ENCODE peak calls at places on chromosomes 1 and 21, in four cellular contexts. One of them, this sample, is unnamed. For H3K27me3 and H3K4me1, the result is how much of the 10 kb centered on the place peaks cover.

GRCh38 chr1:91795601-91796389 is 90.2 kb downstream of the TGFBR3 start:
- DNase-seq in adipocyte: peak
- DNase-seq in GM23248: peak
- DNase-seq in endodermal cell: no peak
- DNase-seq in this sample: no peak

GRCh38 chr1:46418976-46419375 is 24.9 kb downstream of the FAAH start:
- DNase-seq in adipocyte: no peak
- DNase-seq in GM23248: no peak
- DNase-seq in endodermal cell: no peak
- DNase-seq in this sample: no peak

GRCh38 chr1:30867537-30867936 is 41.0 kb downstream of the SDC3 start:
- DNase-seq in adipocyte: no peak
- DNase-seq in GM23248: no peak
- DNase-seq in endodermal cell: no peak
- DNase-seq in this sample: no peak

GRCh38 chr1:227799756-227800155 is 15.7 kb upstream of the PRSS38 start:
- DNase-seq in adipocyte: no peak
- DNase-seq in GM23248: no peak
- DNase-seq in endodermal cell: no peak
- DNase-seq in this sample: no peak

GRCh38 chr1:24257373-24257772 is 61.8 kb upstream of the GRHL3 start:
- DNase-seq in adipocyte: no peak
- DNase-seq in GM23248: no peak
- DNase-seq in endodermal cell: no peak
- DNase-seq in this sample: no peak

GRCh38 chr1:177190308-177190970 is 19.7 kb downstream of the BRINP2 start:
- DNase-seq in adipocyte: no peak
- DNase-seq in GM23248: peak
- DNase-seq in endodermal cell: no peak
- DNase-seq in this sample: no peak

GRCh38 chr1:40703316-40703715 is 11.8 kb downstream of the NFYC start:
- DNase-seq in adipocyte: peak
- DNase-seq in GM23248: peak
- DNase-seq in endodermal cell: no peak
- DNase-seq in this sample: no peak

GRCh38 chr1:96481410-96481809 is 240.2 kb upstream of the PTBP2 start:
- DNase-seq in adipocyte: no peak
- DNase-seq in GM23248: no peak
- DNase-seq in endodermal cell: no peak
- DNase-seq in this sample: no peak

GRCh38 chr1:235932090-235932510 is 65.4 kb upstream of the LYST start:
- DNase-seq in adipocyte: no peak
- DNase-seq in GM23248: no peak
- DNase-seq in endodermal cell: no peak
- DNase-seq in this sample: no peak

GRCh38 chr1:166570954-166571353 is 268.3 kb upstream of the POGK start:
- DNase-seq in adipocyte: no peak
- DNase-seq in GM23248: no peak
- DNase-seq in endodermal cell: no peak
- DNase-seq in this sample: no peak

GRCh38 chr1:154429841-154430611 is 24.9 kb downstream of the IL6R start:
- DNase-seq in adipocyte: no peak
- DNase-seq in GM23248: no peak
- DNase-seq in endodermal cell: no peak
- DNase-seq in this sample: no peak

GRCh38 chr1:115727706-115728249 is 40.7 kb downstream of the CASQ2 start:
- DNase-seq in adipocyte: peak
- DNase-seq in GM23248: peak
- DNase-seq in endodermal cell: peak
- DNase-seq in this sample: peak

GRCh38 chr1:175075572-175076568 is 8.2 kb downstream of the TNN start:
- DNase-seq in adipocyte: peak
- DNase-seq in GM23248: peak
- DNase-seq in endodermal cell: peak
- DNase-seq in this sample: no peak

GRCh38 chr1:46173361-46173856 is 1.5 kb upstream of the TSPAN1 start:
- DNase-seq in adipocyte: no peak
- DNase-seq in GM23248: peak
- DNase-seq in endodermal cell: peak
- DNase-seq in this sample: peak

GRCh38 chr1:145978860-145979745 is 14.6 kb downstream of the POLR3GL start:
- DNase-seq in adipocyte: peak
- DNase-seq in GM23248: peak
- DNase-seq in endodermal cell: peak
- DNase-seq in this sample: peak

GRCh38 chr1:181129771-181130606 is 41.5 kb downstream of the IER5 start:
- DNase-seq in adipocyte: no peak
- DNase-seq in GM23248: no peak
- DNase-seq in endodermal cell: peak
- DNase-seq in this sample: no peak

GRCh38 chr1:194102607-194103006 is 916.2 kb upstream of the B3GALT2 start:
- DNase-seq in adipocyte: peak
- DNase-seq in GM23248: no peak
- DNase-seq in endodermal cell: peak
- DNase-seq in this sample: peak

GRCh38 chr1:175493321-175493998 is 249.9 kb downstream of the TNR start:
- DNase-seq in adipocyte: no peak
- DNase-seq in GM23248: no peak
- DNase-seq in endodermal cell: peak
- DNase-seq in this sample: no peak

GRCh38 chr1:110465038-110465813 is 14.3 kb downstream of the PROK1 start:
- DNase-seq in adipocyte: no peak
- DNase-seq in GM23248: no peak
- DNase-seq in endodermal cell: no peak
- DNase-seq in this sample: no peak

GRCh38 chr1:38667626-38668025 is 191.9 kb downstream of the RRAGC start:
- DNase-seq in adipocyte: no peak
- DNase-seq in GM23248: no peak
- DNase-seq in endodermal cell: no peak
- DNase-seq in this sample: no peak

GRCh38 chr1:1547011-1547410 is 6.6 kb upstream of the TMEM240 start:
- DNase-seq in adipocyte: no peak
- DNase-seq in GM23248: no peak
- DNase-seq in endodermal cell: no peak
- DNase-seq in this sample: no peak

GRCh38 chr21:29238967-29239289 is 59.8 kb upstream of the BACH1 start:
- DNase-seq in adipocyte: peak
- DNase-seq in GM23248: no peak
- DNase-seq in endodermal cell: no peak
- DNase-seq in this sample: peak

DNA sequence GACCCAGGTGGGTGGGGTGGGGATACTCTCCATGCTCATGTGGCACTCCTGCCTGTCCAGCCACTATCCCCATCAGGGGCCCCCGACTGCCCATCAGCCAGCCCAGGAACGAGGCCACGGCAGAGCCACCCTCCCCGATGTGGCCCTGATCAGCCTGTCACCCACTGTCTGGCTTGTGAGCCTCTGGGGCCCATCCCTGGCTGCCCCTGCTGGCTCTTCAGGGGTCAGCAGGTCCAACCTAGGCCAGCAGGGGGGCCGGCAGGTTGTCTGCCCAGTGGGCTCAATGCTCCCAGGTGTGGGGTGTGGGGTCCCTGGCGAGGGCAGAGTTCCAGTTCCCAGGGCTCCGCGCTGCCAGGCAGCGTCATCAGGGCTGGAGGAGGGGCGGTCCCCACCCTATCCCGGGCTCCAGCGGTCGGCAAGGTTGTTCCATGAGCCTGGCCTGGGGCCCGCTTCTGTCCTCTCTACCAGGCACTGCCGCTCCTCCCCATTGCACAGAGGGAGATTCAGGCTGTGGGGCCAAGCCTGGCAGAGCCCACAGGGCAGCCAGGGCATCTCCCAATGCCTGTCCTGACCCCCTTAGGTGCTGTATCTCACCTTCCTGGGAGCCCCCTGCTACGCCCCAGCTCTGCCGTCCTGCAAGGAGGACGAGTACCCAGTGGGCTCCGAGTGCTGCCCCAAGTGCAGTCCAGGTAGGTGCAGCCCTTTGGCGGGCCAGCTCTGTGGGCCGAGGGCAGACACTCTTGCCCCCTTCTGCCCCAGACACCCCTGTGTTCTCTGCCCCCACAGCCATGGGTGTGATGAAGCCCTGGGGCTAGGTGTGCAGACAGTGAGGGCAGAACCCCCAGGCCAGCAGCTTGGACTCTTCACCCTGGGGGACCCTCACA is 1.2 kb downstream of the TNFRSF14 start:
- DNase-seq in adipocyte: no peak
- DNase-seq in GM23248: no peak
- DNase-seq in endodermal cell: no peak
- DNase-seq in this sample: no peak
- H3K27me3 ChIP-seq in adipocyte: under half
- H3K27me3 ChIP-seq in GM23248: under half
- H3K27me3 ChIP-seq in endodermal cell: under half
- H3K27me3 ChIP-seq in this sample: under half

GRCh38 chr1:25768999-25769398 is 31.0 kb upstream of the SELENON start:
- DNase-seq in adipocyte: no peak
- DNase-seq in GM23248: no peak
- DNase-seq in endodermal cell: no peak
- DNase-seq in this sample: no peak
- H3K4me1 ChIP-seq in adipocyte: under half
- H3K4me1 ChIP-seq in GM23248: under half
- H3K4me1 ChIP-seq in endodermal cell: under half
- H3K4me1 ChIP-seq in this sample: under half

GRCh38 chr1:27599605-27600499 is 4.1 kb downstream of the AHDC1 start:
- DNase-seq in adipocyte: no peak
- DNase-seq in GM23248: no peak
- DNase-seq in endodermal cell: peak
- DNase-seq in this sample: no peak

GRCh38 chr1:27597511-27598216 is 6.3 kb downstream of the AHDC1 start:
- DNase-seq in adipocyte: no peak
- DNase-seq in GM23248: no peak
- DNase-seq in endodermal cell: no peak
- DNase-seq in this sample: no peak

GRCh38 chr1:27600500-27601175 is 3.3 kb downstream of the AHDC1 start:
- DNase-seq in adipocyte: peak
- DNase-seq in GM23248: no peak
- DNase-seq in endodermal cell: peak
- DNase-seq in this sample: peak

GRCh38 chr1:27598288-27598687 is 5.7 kb downstream of the AHDC1 start:
- DNase-seq in adipocyte: peak
- DNase-seq in GM23248: peak
- DNase-seq in endodermal cell: peak
- DNase-seq in this sample: peak

DNA sequence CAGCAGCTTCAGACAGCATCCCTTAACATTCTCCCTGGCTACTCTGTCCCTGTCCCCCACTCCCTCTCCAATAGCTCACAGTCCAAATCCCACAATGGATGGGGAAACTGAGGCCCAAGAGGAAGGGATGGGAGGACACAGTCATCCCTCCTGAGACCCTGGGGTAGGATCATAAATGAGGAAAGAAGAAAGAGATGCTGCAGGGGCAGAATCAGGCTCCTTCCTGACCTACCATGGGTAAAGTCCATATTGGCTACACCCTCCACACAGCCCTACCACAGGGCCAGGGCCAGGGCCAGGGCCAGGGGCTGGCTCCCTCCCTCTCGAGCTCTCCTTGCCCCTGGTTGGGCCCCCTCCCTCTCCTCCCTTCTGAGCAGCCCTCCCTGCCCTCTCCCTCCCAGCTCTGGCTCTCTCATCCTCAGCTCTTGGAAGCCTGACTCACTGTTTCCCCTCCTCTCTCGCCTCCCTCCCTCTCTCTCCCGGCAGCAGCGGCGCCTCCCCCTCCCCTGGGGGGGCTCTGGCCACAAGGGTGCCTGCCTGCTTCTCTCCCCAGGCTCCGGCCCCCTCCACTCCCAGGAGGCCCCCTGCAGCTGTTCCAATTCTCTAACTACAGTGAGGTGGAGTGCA is 4.9 kb downstream of the AHDC1 start:
- DNase-seq in adipocyte: peak
- DNase-seq in GM23248: peak
- DNase-seq in endodermal cell: peak
- DNase-seq in this sample: peak
- H3K4me3 ChIP-seq in adipocyte: no peak
- H3K4me3 ChIP-seq in GM23248: peak
- H3K4me3 ChIP-seq in endodermal cell: no peak
- H3K4me3 ChIP-seq in this sample: peak

GRCh38 chr1:158191299-158191698 is 10.6 kb downstream of the CD1D start:
- DNase-seq in adipocyte: no peak
- DNase-seq in GM23248: no peak
- DNase-seq in endodermal cell: peak
- DNase-seq in this sample: no peak
- H3K27me3 ChIP-seq in adipocyte: under half
- H3K27me3 ChIP-seq in GM23248: under half
- H3K27me3 ChIP-seq in endodermal cell: under half
- H3K27me3 ChIP-seq in this sample: under half

GRCh38 chr1:59574085-59574484 is 240.7 kb upstream of the HOOK1 start:
- DNase-seq in adipocyte: peak
- DNase-seq in GM23248: peak
- DNase-seq in endodermal cell: no peak
- DNase-seq in this sample: no peak

GRCh38 chr1:59568158-59568935 is 246.4 kb upstream of the HOOK1 start:
- DNase-seq in adipocyte: peak
- DNase-seq in GM23248: peak
- DNase-seq in endodermal cell: no peak
- DNase-seq in this sample: no peak

GRCh38 chr1:59565611-59566410 is 248.9 kb upstream of the HOOK1 start:
- DNase-seq in adipocyte: peak
- DNase-seq in GM23248: peak
- DNase-seq in endodermal cell: no peak
- DNase-seq in this sample: no peak

GRCh38 chr1:59569198-59569597 is 245.6 kb upstream of the HOOK1 start:
- DNase-seq in adipocyte: peak
- DNase-seq in GM23248: peak
- DNase-seq in endodermal cell: no peak
- DNase-seq in this sample: no peak

GRCh38 chr1:59570524-59570923 is 244.2 kb upstream of the HOOK1 start:
- DNase-seq in adipocyte: no peak
- DNase-seq in GM23248: no peak
- DNase-seq in endodermal cell: no peak
- DNase-seq in this sample: no peak
- H3K4me1 ChIP-seq in adipocyte: under half
- H3K4me1 ChIP-seq in GM23248: under half
- H3K4me1 ChIP-seq in endodermal cell: under half
- H3K4me1 ChIP-seq in this sample: under half

GRCh38 chr1:229431270-229432115 is 2.4 kb downstream of the ACTA1 start:
- DNase-seq in adipocyte: no peak
- DNase-seq in GM23248: peak
- DNase-seq in endodermal cell: peak
- DNase-seq in this sample: peak
- H3K4me3 ChIP-seq in adipocyte: peak
- H3K4me3 ChIP-seq in GM23248: no peak
- H3K4me3 ChIP-seq in endodermal cell: no peak
- H3K4me3 ChIP-seq in this sample: peak

GRCh38 chr1:52063192-52063591 is 7.1 kb downstream of the BTF3L4 start:
- DNase-seq in adipocyte: no peak
- DNase-seq in GM23248: no peak
- DNase-seq in endodermal cell: no peak
- DNase-seq in this sample: no peak
- H3K27me3 ChIP-seq in adipocyte: under half
- H3K27me3 ChIP-seq in GM23248: under half
- H3K27me3 ChIP-seq in endodermal cell: under half
- H3K27me3 ChIP-seq in this sample: under half